ENCODE peak calls at places on chromosomes 6 and 20, in four cellular contexts. One of them, this sample, is unnamed.

GRCh38 chr20:57892471-57892870 is 182.7 kb upstream of the PMEPA1 start:
- DNase-seq in NCI-H345: no peak
- DNase-seq in NCI-H2081: no peak
- DNase-seq in fibroblast of mammary gland: no peak
- DNase-seq in this sample: no peak

GRCh38 chr6:83592770-83593394 is 80.5 kb downstream of the PRSS35 start:
- DNase-seq in NCI-H345: no peak
- DNase-seq in NCI-H2081: no peak
- DNase-seq in fibroblast of mammary gland: peak; percentile 28
- DNase-seq in this sample: peak; percentile 63

GRCh38 chr6:72305971-72306370 is 315.9 kb upstream of the KCNQ5 start:
- DNase-seq in NCI-H345: no peak
- DNase-seq in NCI-H2081: no peak
- DNase-seq in fibroblast of mammary gland: no peak
- DNase-seq in this sample: no peak

GRCh38 chr6:52666523-52666922 is 4.4 kb upstream of the TMEM14A start:
- DNase-seq in NCI-H2081: no peak
- DNase-seq in fibroblast of mammary gland: no peak
- DNase-seq in NCI-H345: no peak
- DNase-seq in this sample: no peak

GRCh38 chr6:123276439-123277045 is 280.5 kb downstream of the CLVS2 start:
- DNase-seq in fibroblast of mammary gland: peak; percentile 0
- DNase-seq in NCI-H2081: no peak
- DNase-seq in NCI-H345: peak; percentile 16
- DNase-seq in this sample: no peak

GRCh38 chr20:4341804-4342560 is 326.6 kb upstream of the RNF24 start:
- DNase-seq in NCI-H345: no peak
- DNase-seq in NCI-H2081: no peak
- DNase-seq in fibroblast of mammary gland: peak; percentile 51
- DNase-seq in this sample: no peak

GRCh38 chr6:96836579-96837137 is 619 bp downstream of the GPR63 start:
- DNase-seq in NCI-H2081: no peak
- DNase-seq in fibroblast of mammary gland: no peak
- DNase-seq in NCI-H345: peak; percentile 44
- DNase-seq in this sample: no peak

GRCh38 chr20:25283221-25283951 is 35.5 kb downstream of the PYGB start:
- DNase-seq in NCI-H345: no peak
- DNase-seq in fibroblast of mammary gland: no peak
- DNase-seq in NCI-H2081: no peak
- DNase-seq in this sample: no peak

GRCh38 chr6:87590417-87590880 is 514 bp downstream of the ORC3 start:
- DNase-seq in NCI-H345: no peak
- DNase-seq in NCI-H2081: no peak
- DNase-seq in fibroblast of mammary gland: no peak
- DNase-seq in this sample: no peak

GRCh38 chr6:10478187-10479040 is 42.7 kb upstream of the GCNT2 start:
- DNase-seq in NCI-H2081: peak; percentile 39
- DNase-seq in fibroblast of mammary gland: peak; percentile 46
- DNase-seq in NCI-H345: no peak
- DNase-seq in this sample: peak; percentile 86

GRCh38 chr6:37192669-37193068 is 22.7 kb downstream of the PIM1 start:
- DNase-seq in NCI-H345: peak; percentile 56
- DNase-seq in NCI-H2081: peak; percentile 33
- DNase-seq in fibroblast of mammary gland: no peak
- DNase-seq in this sample: no peak

GRCh38 chr6:87573307-87574024 is 16.3 kb downstream of the RARS2 start:
- DNase-seq in fibroblast of mammary gland: no peak
- DNase-seq in NCI-H2081: no peak
- DNase-seq in NCI-H345: no peak
- DNase-seq in this sample: no peak

This sample was measured in Karpas-422.